ENCODE peak calls at places on chromosome 20, in six cellular contexts. One of them, this sample, is unnamed.

GRCh38 chr20:42483694-42484303 is 705.9 kb downstream of the PTPRT start:
- DNase-seq in activated naive CD4-positive, alpha-beta T cell: no peak
- DNase-seq in heart right ventricle: peak; percentile 21
- DNase-seq in HCT116: no peak
- DNase-seq in T-helper 2 cell: no peak
- DNase-seq in body of pancreas: peak; percentile 45
- DNase-seq in this sample: peak; percentile 20

GRCh38 chr20:47620808-47621805 is 119.4 kb downstream of the NCOA3 start:
- DNase-seq in T-helper 2 cell: no peak
- DNase-seq in body of pancreas: no peak
- DNase-seq in HCT116: peak; percentile 51
- DNase-seq in heart right ventricle: no peak
- DNase-seq in activated naive CD4-positive, alpha-beta T cell: no peak
- DNase-seq in this sample: peak; percentile 70

GRCh38 chr20:31640259-31640658 is 2.5 kb downstream of the COX4I2 start:
- DNase-seq in activated naive CD4-positive, alpha-beta T cell: no peak
- DNase-seq in T-helper 2 cell: no peak
- DNase-seq in heart right ventricle: no peak
- DNase-seq in body of pancreas: no peak
- DNase-seq in HCT116: no peak
- DNase-seq in this sample: no peak

GRCh38 chr20:34994509-34995131 is 39.0 kb downstream of the MYH7B start:
- DNase-seq in activated naive CD4-positive, alpha-beta T cell: no peak
- DNase-seq in T-helper 2 cell: no peak
- DNase-seq in body of pancreas: no peak
- DNase-seq in heart right ventricle: no peak
- DNase-seq in HCT116: no peak
- DNase-seq in this sample: no peak

GRCh38 chr20:44548171-44548678 is 26.4 kb upstream of the SERINC3 start:
- DNase-seq in HCT116: no peak
- DNase-seq in T-helper 2 cell: no peak
- DNase-seq in body of pancreas: no peak
- DNase-seq in heart right ventricle: no peak
- DNase-seq in activated naive CD4-positive, alpha-beta T cell: no peak
- DNase-seq in this sample: no peak

GRCh38 chr20:49132995-49133451 is 55.1 kb downstream of the STAU1 start:
- DNase-seq in activated naive CD4-positive, alpha-beta T cell: no peak
- DNase-seq in body of pancreas: peak; percentile 32
- DNase-seq in HCT116: peak; percentile 47
- DNase-seq in heart right ventricle: no peak
- DNase-seq in T-helper 2 cell: no peak
- DNase-seq in this sample: peak; percentile 71

GRCh38 chr20:53080412-53080962 is 108.3 kb downstream of the TSHZ2 start:
- DNase-seq in heart right ventricle: no peak
- DNase-seq in HCT116: no peak
- DNase-seq in activated naive CD4-positive, alpha-beta T cell: no peak
- DNase-seq in T-helper 2 cell: no peak
- DNase-seq in body of pancreas: no peak
- DNase-seq in this sample: no peak

GRCh38 chr20:20872420-20872819 is 160.0 kb upstream of the RALGAPA2 start:
- DNase-seq in T-helper 2 cell: no peak
- DNase-seq in body of pancreas: no peak
- DNase-seq in activated naive CD4-positive, alpha-beta T cell: no peak
- DNase-seq in heart right ventricle: no peak
- DNase-seq in HCT116: no peak
- DNase-seq in this sample: no peak

GRCh38 chr20:58684291-58684690 is 8.3 kb upstream of the NPEPL1 start:
- DNase-seq in HCT116: no peak
- DNase-seq in activated naive CD4-positive, alpha-beta T cell: no peak
- DNase-seq in heart right ventricle: no peak
- DNase-seq in body of pancreas: no peak
- DNase-seq in T-helper 2 cell: no peak
- DNase-seq in this sample: no peak

GRCh38 chr20:62724692-62725595 is 16.3 kb downstream of the NTSR1 start:
- DNase-seq in HCT116: no peak
- DNase-seq in T-helper 2 cell: no peak
- DNase-seq in heart right ventricle: no peak
- DNase-seq in body of pancreas: no peak
- DNase-seq in activated naive CD4-positive, alpha-beta T cell: no peak
- DNase-seq in this sample: no peak

GRCh38 chr20:19712737-19713260 is 45.3 kb upstream of the RIN2 start:
- DNase-seq in body of pancreas: no peak
- DNase-seq in HCT116: no peak
- DNase-seq in heart right ventricle: no peak
- DNase-seq in T-helper 2 cell: no peak
- DNase-seq in activated naive CD4-positive, alpha-beta T cell: no peak
- DNase-seq in this sample: no peak

GRCh38 chr20:11332376-11332775 is 585.3 kb upstream of the BTBD3 start:
- DNase-seq in activated naive CD4-positive, alpha-beta T cell: no peak
- DNase-seq in body of pancreas: no peak
- DNase-seq in T-helper 2 cell: no peak
- DNase-seq in HCT116: no peak
- DNase-seq in heart right ventricle: no peak
- DNase-seq in this sample: no peak

GRCh38 chr20:51767018-51767866 is 948 bp downstream of the ATP9A start:
- DNase-seq in heart right ventricle: peak; percentile 70
- DNase-seq in T-helper 2 cell: no peak
- DNase-seq in body of pancreas: peak; percentile 91
- DNase-seq in activated naive CD4-positive, alpha-beta T cell: no peak
- DNase-seq in HCT116: peak; percentile 85
- DNase-seq in this sample: peak; percentile 18

GRCh38 chr20:44720617-44720993 is 5.4 kb downstream of the CCN5 start:
- DNase-seq in HCT116: peak; percentile 48
- DNase-seq in activated naive CD4-positive, alpha-beta T cell: no peak
- DNase-seq in heart right ventricle: no peak
- DNase-seq in body of pancreas: no peak
- DNase-seq in T-helper 2 cell: no peak
- DNase-seq in this sample: no peak

GRCh38 chr20:49674383-49675352 is 39.0 kb downstream of the B4GALT5 start:
- DNase-seq in T-helper 2 cell: no peak
- DNase-seq in heart right ventricle: no peak
- DNase-seq in activated naive CD4-positive, alpha-beta T cell: no peak
- DNase-seq in body of pancreas: no peak
- DNase-seq in HCT116: peak; percentile 90
- DNase-seq in this sample: no peak

GRCh38 chr20:61963885-61964674 is 101.6 kb downstream of the TAF4 start:
- DNase-seq in T-helper 2 cell: no peak
- DNase-seq in body of pancreas: no peak
- DNase-seq in HCT116: no peak
- DNase-seq in activated naive CD4-positive, alpha-beta T cell: no peak
- DNase-seq in heart right ventricle: no peak
- DNase-seq in this sample: no peak

GRCh38 chr20:57708694-57709673 is 831 bp downstream of the PMEPA1 start:
- DNase-seq in activated naive CD4-positive, alpha-beta T cell: no peak
- DNase-seq in heart right ventricle: peak; percentile 43
- DNase-seq in body of pancreas: peak; percentile 45
- DNase-seq in HCT116: no peak
- DNase-seq in T-helper 2 cell: no peak
- DNase-seq in this sample: no peak

GRCh38 chr20:53875452-53875851 is 194.9 kb downstream of the BCAS1 start:
- DNase-seq in T-helper 2 cell: no peak
- DNase-seq in HCT116: no peak
- DNase-seq in heart right ventricle: no peak
- DNase-seq in activated naive CD4-positive, alpha-beta T cell: no peak
- DNase-seq in body of pancreas: no peak
- DNase-seq in this sample: no peak

GRCh38 chr20:24684954-24685691 is 215.7 kb downstream of the SYNDIG1 start:
- DNase-seq in T-helper 2 cell: no peak
- DNase-seq in activated naive CD4-positive, alpha-beta T cell: no peak
- DNase-seq in heart right ventricle: no peak
- DNase-seq in HCT116: no peak
- DNase-seq in body of pancreas: no peak
- DNase-seq in this sample: no peak

GRCh38 chr20:35715611-35716010 is 16.4 kb downstream of the ROMO1 start:
- DNase-seq in HCT116: no peak
- DNase-seq in body of pancreas: no peak
- DNase-seq in heart right ventricle: no peak
- DNase-seq in activated naive CD4-positive, alpha-beta T cell: no peak
- DNase-seq in T-helper 2 cell: no peak
- DNase-seq in this sample: no peak

GRCh38 chr20:17854307-17854903 is 114.2 kb downstream of the SNX5 start:
- DNase-seq in heart right ventricle: peak; percentile 56
- DNase-seq in activated naive CD4-positive, alpha-beta T cell: no peak
- DNase-seq in HCT116: peak; percentile 41
- DNase-seq in body of pancreas: peak; percentile 73
- DNase-seq in T-helper 2 cell: no peak
- DNase-seq in this sample: peak; percentile 65

GRCh38 chr20:46951840-46952497 is 57.3 kb downstream of the EYA2 start:
- DNase-seq in HCT116: no peak
- DNase-seq in heart right ventricle: no peak
- DNase-seq in body of pancreas: no peak
- DNase-seq in T-helper 2 cell: no peak
- DNase-seq in activated naive CD4-positive, alpha-beta T cell: no peak
- DNase-seq in this sample: no peak

GRCh38 chr20:23103284-23104018 is 17.3 kb upstream of the CD93 start:
- DNase-seq in HCT116: no peak
- DNase-seq in activated naive CD4-positive, alpha-beta T cell: no peak
- DNase-seq in T-helper 2 cell: no peak
- DNase-seq in heart right ventricle: no peak
- DNase-seq in body of pancreas: no peak
- DNase-seq in this sample: no peak

This sample was measured in GM12865.